ENCODE peak calls at places on chromosomes 4 and X, in four cellular contexts. E, I, U and R are unnamed samples.

GRCh38 chr4:145773581-145774234 is 93.8 kb downstream of the C4orf51 start:
- DNase-seq in E (no peak), U (no peak), I (no peak), R (no peak)

GRCh38 chr4:616911-617643 is 8.3 kb upstream of the PDE6B start:
- DNase-seq in E (no peak), I (no peak), U (no peak), R (no peak)

GRCh38 chrX:28584025-28584424 is 3.2 kb upstream of the IL1RAPL1 start:
- DNase-seq in E (no peak), U (no peak), I (no peak), R (no peak)

GRCh38 chrX:47628980-47629379 is 750 bp downstream of the CFP start:
- DNase-seq in I (no peak), U (no peak), E (no peak), R (no peak)

GRCh38 chrX:2501246-2502102 is 698 bp upstream of the DHRSX start:
- DNase-seq in I (no peak), U (no peak), E (no peak), R (no peak)

GRCh38 chr4:25865586-25865985 is 2.8 kb upstream of the SEL1L3 start:
- DNase-seq in E (no peak), I (no peak), U (no peak), R (peak)

GRCh38 chr4:119729815-119730643 is 101.4 kb upstream of the PDE5A start:
- DNase-seq in I (no peak), U (no peak), E (no peak), R (no peak)

GRCh38 chr4:109816082-109816442 is 500 bp downstream of the GAR1 start:
- DNase-seq in U (peak), E (no peak), I (peak), R (peak)

GRCh38 chr4:77100234-77100633 is 24.4 kb upstream of the CCNI start:
- DNase-seq in I (no peak), E (peak), U (no peak), R (no peak)

GRCh38 chr4:1017706-1018105 is 6.3 kb downstream of the FGFRL1 start:
- DNase-seq in E (no peak), I (no peak), U (no peak), R (no peak)

GRCh38 chrX:110021180-110022022 is 18.5 kb downstream of the TMEM164 start:
- DNase-seq in U (no peak), E (no peak), I (no peak), R (no peak)